ENCODE peak calls at places on chromosome 15, in four cellular contexts. U is HTR-8/SVneo, D is endothelial cell, W is substantia nigra. J is an unnamed sample.

GRCh38 chr15:55917881-55918296 is 75.5 kb downstream of the NEDD4 start:
- DNase-seq in W (no peak), U (peak; percentile 35), D (no peak), J (peak; percentile 96)

GRCh38 chr15:72599855-72600464 is 54.5 kb upstream of the GOLGA6B start:
- DNase-seq in W (no peak), U (peak; percentile 57), D (peak; percentile 62), J (peak; percentile 64)

GRCh38 chr15:80659375-80659774 is 35.7 kb upstream of the ABHD17C start:
- DNase-seq in D (no peak), W (no peak), U (no peak), J (no peak)

GRCh38 chr15:98745179-98745578 is 96.8 kb downstream of the IGF1R start:
- DNase-seq in D (no peak), W (no peak), U (no peak), J (no peak)

GRCh38 chr15:73125219-73125618 is 73.0 kb downstream of the NEO1 start:
- DNase-seq in U (no peak), D (no peak), W (no peak), J (peak; percentile 71)

GRCh38 chr15:80999623-81000036 is 1.1 kb upstream of the TLNRD1 start:
- DNase-seq in U (no peak), W (no peak), D (no peak), J (no peak)

GRCh38 chr15:92930776-92931175 is 30.7 kb downstream of the CHD2 start:
- DNase-seq in W (no peak), D (no peak), U (peak; percentile 64), J (peak; percentile 89)

GRCh38 chr15:25735550-25736384 is 127.4 kb downstream of the ATP10A start:
- DNase-seq in D (no peak), W (no peak), U (no peak), J (no peak)

GRCh38 chr15:68228143-68228970 is 1.2 kb downstream of the CLN6 start:
- DNase-seq in U (no peak), D (no peak), W (no peak), J (peak; percentile 36)

GRCh38 chr15:69697913-69698312 is 245.3 kb downstream of the RPLP1 start:
- DNase-seq in U (no peak), W (peak; percentile 33), D (no peak), J (no peak)

GRCh38 chr15:85482896-85483295 is 102.5 kb downstream of the AKAP13 start:
- DNase-seq in D (no peak), U (no peak), W (no peak), J (peak; percentile 97)

GRCh38 chr15:50562735-50563640 is 16.5 kb upstream of the USP50 start:
- DNase-seq in D (no peak), W (no peak), U (no peak), J (peak; percentile 17)

GRCh38 chr15:70535071-70535954 is 228.0 kb downstream of the UACA start:
- DNase-seq in D (no peak), U (no peak), W (no peak), J (no peak)

GRCh38 chr15:32828507-32829186 is 110.8 kb downstream of the GREM1 start:
- DNase-seq in U (peak; percentile 48), W (no peak), D (no peak), J (peak; percentile 91)

GRCh38 chr15:82159922-82160321 is 102.6 kb downstream of the EFL1 start:
- DNase-seq in W (no peak), U (peak; percentile 60), D (no peak), J (peak; percentile 91)